ENCODE peak calls at places on chromosome 6, in eight cellular contexts. One of them, this sample, is unnamed.

GRCh38 chr6:93337014-93337413 is 82.3 kb downstream of the EPHA7 start:
- DNase-seq in mesenchymal stem cell: peak; percentile 13
- DNase-seq in PC-3: no peak
- DNase-seq in thyroid gland: no peak
- DNase-seq in glutamatergic neuron: no peak
- DNase-seq in AG08395: no peak
- DNase-seq in CD8-positive, alpha-beta memory T cell: no peak
- DNase-seq in A172: no peak
- DNase-seq in this sample: no peak

GRCh38 chr6:77373955-77374354 is 89.3 kb downstream of the HTR1B start:
- DNase-seq in mesenchymal stem cell: no peak
- DNase-seq in PC-3: no peak
- DNase-seq in thyroid gland: no peak
- DNase-seq in glutamatergic neuron: no peak
- DNase-seq in AG08395: no peak
- DNase-seq in CD8-positive, alpha-beta memory T cell: no peak
- DNase-seq in A172: no peak
- DNase-seq in this sample: no peak

GRCh38 chr6:345747-346388 is 45.7 kb upstream of the IRF4 start:
- DNase-seq in mesenchymal stem cell: peak; percentile 59
- DNase-seq in PC-3: no peak
- DNase-seq in thyroid gland: no peak
- DNase-seq in glutamatergic neuron: no peak
- DNase-seq in AG08395: no peak
- DNase-seq in CD8-positive, alpha-beta memory T cell: no peak
- DNase-seq in A172: no peak
- DNase-seq in this sample: no peak

GRCh38 chr6:126773122-126773805 is 345.2 kb upstream of the RSPO3 start:
- DNase-seq in mesenchymal stem cell: no peak
- DNase-seq in PC-3: no peak
- DNase-seq in thyroid gland: no peak
- DNase-seq in glutamatergic neuron: no peak
- DNase-seq in AG08395: peak; percentile 37
- DNase-seq in CD8-positive, alpha-beta memory T cell: no peak
- DNase-seq in A172: no peak
- DNase-seq in this sample: no peak

GRCh38 chr6:137550527-137550926 is 56.3 kb upstream of the OLIG3 start:
- DNase-seq in mesenchymal stem cell: no peak
- DNase-seq in PC-3: no peak
- DNase-seq in thyroid gland: no peak
- DNase-seq in glutamatergic neuron: peak; percentile 52
- DNase-seq in AG08395: no peak
- DNase-seq in CD8-positive, alpha-beta memory T cell: no peak
- DNase-seq in A172: no peak
- DNase-seq in this sample: no peak

GRCh38 chr6:107656883-107657282 is 167.0 kb downstream of the SOBP start:
- DNase-seq in mesenchymal stem cell: no peak
- DNase-seq in PC-3: no peak
- DNase-seq in thyroid gland: no peak
- DNase-seq in glutamatergic neuron: no peak
- DNase-seq in AG08395: no peak
- DNase-seq in CD8-positive, alpha-beta memory T cell: no peak
- DNase-seq in A172: no peak
- DNase-seq in this sample: no peak

GRCh38 chr6:19715166-19715558 is 122.0 kb upstream of the ID4 start:
- DNase-seq in mesenchymal stem cell: no peak
- DNase-seq in PC-3: peak; percentile 19
- DNase-seq in thyroid gland: no peak
- DNase-seq in glutamatergic neuron: no peak
- DNase-seq in AG08395: no peak
- DNase-seq in CD8-positive, alpha-beta memory T cell: no peak
- DNase-seq in A172: peak; percentile 20
- DNase-seq in this sample: no peak

GRCh38 chr6:30820196-30820595 is 64.1 kb upstream of the DDR1 start:
- DNase-seq in mesenchymal stem cell: peak; percentile 75
- DNase-seq in PC-3: peak; percentile 95
- DNase-seq in thyroid gland: peak; percentile 48
- DNase-seq in glutamatergic neuron: no peak
- DNase-seq in AG08395: peak; percentile 79
- DNase-seq in CD8-positive, alpha-beta memory T cell: no peak
- DNase-seq in A172: peak; percentile 89
- DNase-seq in this sample: peak; percentile 93

GRCh38 chr6:96554559-96554958 is 8.4 kb upstream of the FHL5 start:
- DNase-seq in mesenchymal stem cell: no peak
- DNase-seq in PC-3: no peak
- DNase-seq in thyroid gland: no peak
- DNase-seq in glutamatergic neuron: no peak
- DNase-seq in AG08395: no peak
- DNase-seq in CD8-positive, alpha-beta memory T cell: no peak
- DNase-seq in A172: no peak
- DNase-seq in this sample: no peak

GRCh38 chr6:161373905-161374451 is 100.1 kb upstream of the AGPAT4 start:
- DNase-seq in mesenchymal stem cell: peak; percentile 59
- DNase-seq in PC-3: peak; percentile 85
- DNase-seq in thyroid gland: peak; percentile 72
- DNase-seq in glutamatergic neuron: peak; percentile 88
- DNase-seq in AG08395: peak; percentile 71
- DNase-seq in CD8-positive, alpha-beta memory T cell: peak; percentile 61
- DNase-seq in A172: peak; percentile 60
- DNase-seq in this sample: peak; percentile 70

GRCh38 chr6:138182939-138183791 is 21.4 kb downstream of the ARFGEF3 start:
- DNase-seq in mesenchymal stem cell: no peak
- DNase-seq in PC-3: no peak
- DNase-seq in thyroid gland: no peak
- DNase-seq in glutamatergic neuron: no peak
- DNase-seq in AG08395: no peak
- DNase-seq in CD8-positive, alpha-beta memory T cell: no peak
- DNase-seq in A172: no peak
- DNase-seq in this sample: no peak